ENCODE peak calls at places on chromosomes 2 and 18, in five cellular contexts. T is GM19239; X is frontal cortex; I is activated naive CD4-positive, alpha-beta T cell treated with anti-CD3 and anti-CD28 coated beads for 36 hours; F is HL-60. C is an unnamed sample.

GRCh38 chr2:102241616-102242260 is 54.9 kb downstream of the IL1RL2 start:
- DNase-seq in T (no peak), F (no peak), I (no peak), X (no peak), C (no peak)

GRCh38 chr18:35049111-35050003 is 8.1 kb downstream of the MAPRE2 start:
- DNase-seq in I (no peak), F (peak), X (no peak), T (no peak), C (no peak)

GRCh38 chr2:242030858-242031257 is 161.3 kb downstream of the RTP5 start:
- DNase-seq in F (no peak), T (no peak), X (no peak), I (peak), C (no peak)

GRCh38 chr2:227363756-227364155 is 15.3 kb downstream of the TM4SF20 start:
- DNase-seq in I (no peak), T (no peak), X (no peak), F (no peak), C (no peak)

GRCh38 chr2:67322361-67323001 is 74.7 kb upstream of the ETAA1 start:
- DNase-seq in X (peak), F (no peak), T (no peak), I (no peak), C (no peak)

GRCh38 chr2:66771359-66771978 is 336.5 kb downstream of the MEIS1 start:
- DNase-seq in T (no peak), F (no peak), I (no peak), X (no peak), C (no peak)

GRCh38 chr2:142868281-142868762 is 9.1 kb upstream of the KYNU start:
- DNase-seq in T (no peak), I (no peak), X (no peak), F (no peak), C (no peak)

GRCh38 chr2:118993392-118993752 is 51.4 kb downstream of the MARCO start:
- DNase-seq in I (no peak), X (no peak), T (no peak), F (no peak), C (no peak)

GRCh38 chr2:126907671-126908070 is 9.0 kb downstream of the TEX51 start:
- DNase-seq in T (no peak), F (no peak), X (no peak), I (no peak), C (no peak)

GRCh38 chr2:85647823-85648526 is 20.0 kb downstream of the SFTPB start:
- DNase-seq in I (no peak), T (no peak), X (no peak), F (peak), C (no peak)

GRCh38 chr2:42055573-42056514 is 8.0 kb downstream of the PKDCC start:
- DNase-seq in I (no peak), T (no peak), F (no peak), X (no peak), C (no peak)